ENCODE peak calls at places on chromosomes 4 and X, in five cellular contexts. One of them, this sample, is unnamed.

GRCh38 chrX:135490979-135491514 is 29.4 kb upstream of the INTS6L start:
- DNase-seq in K562: no peak
- DNase-seq in astrocyte of the spinal cord: no peak
- DNase-seq in activated CD4-positive, alpha-beta T cell treated with anti-CD3 and anti-CD28 coated beads for 4 hours: no peak
- DNase-seq in stimulated activated CD8-positive, alpha-beta memory T cell treated with anti-CD3 and anti-CD28 coated beads, Interleukin-2, amount 100 ng/mL, for 1 hour: no peak
- DNase-seq in this sample: no peak

GRCh38 chrX:125205084-125205917 is 114.4 kb upstream of the TEX13C start:
- DNase-seq in stimulated activated CD8-positive, alpha-beta memory T cell treated with anti-CD3 and anti-CD28 coated beads, Interleukin-2, amount 100 ng/mL, for 1 hour: no peak
- DNase-seq in K562: no peak
- DNase-seq in astrocyte of the spinal cord: peak
- DNase-seq in activated CD4-positive, alpha-beta T cell treated with anti-CD3 and anti-CD28 coated beads for 4 hours: no peak
- DNase-seq in this sample: peak

GRCh38 chr4:82394896-82395295 is 21.1 kb upstream of the HNRNPD start:
- DNase-seq in stimulated activated CD8-positive, alpha-beta memory T cell treated with anti-CD3 and anti-CD28 coated beads, Interleukin-2, amount 100 ng/mL, for 1 hour: no peak
- DNase-seq in activated CD4-positive, alpha-beta T cell treated with anti-CD3 and anti-CD28 coated beads for 4 hours: no peak
- DNase-seq in K562: no peak
- DNase-seq in astrocyte of the spinal cord: no peak
- DNase-seq in this sample: no peak

GRCh38 chrX:142054094-142054493 is 150.4 kb downstream of the MAGEC1 start:
- DNase-seq in K562: no peak
- DNase-seq in astrocyte of the spinal cord: no peak
- DNase-seq in activated CD4-positive, alpha-beta T cell treated with anti-CD3 and anti-CD28 coated beads for 4 hours: no peak
- DNase-seq in stimulated activated CD8-positive, alpha-beta memory T cell treated with anti-CD3 and anti-CD28 coated beads, Interleukin-2, amount 100 ng/mL, for 1 hour: no peak
- DNase-seq in this sample: no peak

GRCh38 chrX:45781901-45782553 is 581.4 kb upstream of the DIPK2B start:
- DNase-seq in K562: no peak
- DNase-seq in activated CD4-positive, alpha-beta T cell treated with anti-CD3 and anti-CD28 coated beads for 4 hours: no peak
- DNase-seq in stimulated activated CD8-positive, alpha-beta memory T cell treated with anti-CD3 and anti-CD28 coated beads, Interleukin-2, amount 100 ng/mL, for 1 hour: no peak
- DNase-seq in astrocyte of the spinal cord: peak
- DNase-seq in this sample: no peak

GRCh38 chrX:13372203-13372980 is 52.5 kb upstream of the ATXN3L start:
- DNase-seq in activated CD4-positive, alpha-beta T cell treated with anti-CD3 and anti-CD28 coated beads for 4 hours: no peak
- DNase-seq in stimulated activated CD8-positive, alpha-beta memory T cell treated with anti-CD3 and anti-CD28 coated beads, Interleukin-2, amount 100 ng/mL, for 1 hour: no peak
- DNase-seq in K562: no peak
- DNase-seq in astrocyte of the spinal cord: no peak
- DNase-seq in this sample: no peak

GRCh38 chr4:157048248-157048647 is 27.7 kb upstream of the GLRB start:
- DNase-seq in K562: no peak
- DNase-seq in activated CD4-positive, alpha-beta T cell treated with anti-CD3 and anti-CD28 coated beads for 4 hours: no peak
- DNase-seq in astrocyte of the spinal cord: peak
- DNase-seq in stimulated activated CD8-positive, alpha-beta memory T cell treated with anti-CD3 and anti-CD28 coated beads, Interleukin-2, amount 100 ng/mL, for 1 hour: no peak
- DNase-seq in this sample: no peak

GRCh38 chrX:31199051-31199769 is 127.4 kb upstream of the FTHL17 start:
- DNase-seq in K562: no peak
- DNase-seq in activated CD4-positive, alpha-beta T cell treated with anti-CD3 and anti-CD28 coated beads for 4 hours: no peak
- DNase-seq in stimulated activated CD8-positive, alpha-beta memory T cell treated with anti-CD3 and anti-CD28 coated beads, Interleukin-2, amount 100 ng/mL, for 1 hour: no peak
- DNase-seq in astrocyte of the spinal cord: no peak
- DNase-seq in this sample: no peak

GRCh38 chrX:116009348-116009747 is 161.2 kb upstream of the AGTR2 start:
- DNase-seq in stimulated activated CD8-positive, alpha-beta memory T cell treated with anti-CD3 and anti-CD28 coated beads, Interleukin-2, amount 100 ng/mL, for 1 hour: no peak
- DNase-seq in activated CD4-positive, alpha-beta T cell treated with anti-CD3 and anti-CD28 coated beads for 4 hours: no peak
- DNase-seq in K562: no peak
- DNase-seq in astrocyte of the spinal cord: no peak
- DNase-seq in this sample: no peak

GRCh38 chrX:1596676-1597344 is 5.4 kb downstream of the AKAP17A start:
- DNase-seq in activated CD4-positive, alpha-beta T cell treated with anti-CD3 and anti-CD28 coated beads for 4 hours: no peak
- DNase-seq in K562: no peak
- DNase-seq in stimulated activated CD8-positive, alpha-beta memory T cell treated with anti-CD3 and anti-CD28 coated beads, Interleukin-2, amount 100 ng/mL, for 1 hour: no peak
- DNase-seq in astrocyte of the spinal cord: no peak
- DNase-seq in this sample: no peak

GRCh38 chr4:145097331-145097820 is 620 bp downstream of the ANAPC10 start:
- DNase-seq in activated CD4-positive, alpha-beta T cell treated with anti-CD3 and anti-CD28 coated beads for 4 hours: no peak
- DNase-seq in stimulated activated CD8-positive, alpha-beta memory T cell treated with anti-CD3 and anti-CD28 coated beads, Interleukin-2, amount 100 ng/mL, for 1 hour: no peak
- DNase-seq in astrocyte of the spinal cord: no peak
- DNase-seq in K562: no peak
- DNase-seq in this sample: no peak

GRCh38 chrX:23035493-23035892 is 35.7 kb downstream of the DDX53 start:
- DNase-seq in activated CD4-positive, alpha-beta T cell treated with anti-CD3 and anti-CD28 coated beads for 4 hours: no peak
- DNase-seq in stimulated activated CD8-positive, alpha-beta memory T cell treated with anti-CD3 and anti-CD28 coated beads, Interleukin-2, amount 100 ng/mL, for 1 hour: no peak
- DNase-seq in K562: no peak
- DNase-seq in astrocyte of the spinal cord: no peak
- DNase-seq in this sample: no peak

GRCh38 chr4:149264093-149264733 is 551.4 kb downstream of the IQCM start:
- DNase-seq in K562: peak
- DNase-seq in activated CD4-positive, alpha-beta T cell treated with anti-CD3 and anti-CD28 coated beads for 4 hours: no peak
- DNase-seq in astrocyte of the spinal cord: peak
- DNase-seq in stimulated activated CD8-positive, alpha-beta memory T cell treated with anti-CD3 and anti-CD28 coated beads, Interleukin-2, amount 100 ng/mL, for 1 hour: no peak
- DNase-seq in this sample: no peak

GRCh38 chrX:57771689-57772088 is 91.6 kb upstream of the NLRP2B start:
- DNase-seq in K562: no peak
- DNase-seq in astrocyte of the spinal cord: no peak
- DNase-seq in activated CD4-positive, alpha-beta T cell treated with anti-CD3 and anti-CD28 coated beads for 4 hours: no peak
- DNase-seq in stimulated activated CD8-positive, alpha-beta memory T cell treated with anti-CD3 and anti-CD28 coated beads, Interleukin-2, amount 100 ng/mL, for 1 hour: no peak
- DNase-seq in this sample: no peak

GRCh38 chrX:136159615-136160025 is 12.3 kb downstream of the FHL1 start:
- DNase-seq in stimulated activated CD8-positive, alpha-beta memory T cell treated with anti-CD3 and anti-CD28 coated beads, Interleukin-2, amount 100 ng/mL, for 1 hour: no peak
- DNase-seq in astrocyte of the spinal cord: no peak
- DNase-seq in K562: no peak
- DNase-seq in activated CD4-positive, alpha-beta T cell treated with anti-CD3 and anti-CD28 coated beads for 4 hours: no peak
- DNase-seq in this sample: no peak

GRCh38 chr4:138248058-138248457 is 5.9 kb upstream of the SLC7A11 start:
- DNase-seq in astrocyte of the spinal cord: no peak
- DNase-seq in activated CD4-positive, alpha-beta T cell treated with anti-CD3 and anti-CD28 coated beads for 4 hours: no peak
- DNase-seq in K562: no peak
- DNase-seq in stimulated activated CD8-positive, alpha-beta memory T cell treated with anti-CD3 and anti-CD28 coated beads, Interleukin-2, amount 100 ng/mL, for 1 hour: no peak
- DNase-seq in this sample: no peak

GRCh38 chr4:154189346-154189745 is 302.3 kb downstream of the DCHS2 start:
- DNase-seq in K562: no peak
- DNase-seq in stimulated activated CD8-positive, alpha-beta memory T cell treated with anti-CD3 and anti-CD28 coated beads, Interleukin-2, amount 100 ng/mL, for 1 hour: no peak
- DNase-seq in activated CD4-positive, alpha-beta T cell treated with anti-CD3 and anti-CD28 coated beads for 4 hours: no peak
- DNase-seq in astrocyte of the spinal cord: no peak
- DNase-seq in this sample: no peak

GRCh38 chrX:85243761-85244410 is at the start of the genes SATL1 and ZNF711:
- DNase-seq in K562: peak
- DNase-seq in activated CD4-positive, alpha-beta T cell treated with anti-CD3 and anti-CD28 coated beads for 4 hours: no peak
- DNase-seq in astrocyte of the spinal cord: peak
- DNase-seq in stimulated activated CD8-positive, alpha-beta memory T cell treated with anti-CD3 and anti-CD28 coated beads, Interleukin-2, amount 100 ng/mL, for 1 hour: no peak
- DNase-seq in this sample: peak

GRCh38 chr4:54100607-54101189 is 735 bp downstream of the GSX2 start:
- DNase-seq in activated CD4-positive, alpha-beta T cell treated with anti-CD3 and anti-CD28 coated beads for 4 hours: no peak
- DNase-seq in astrocyte of the spinal cord: no peak
- DNase-seq in stimulated activated CD8-positive, alpha-beta memory T cell treated with anti-CD3 and anti-CD28 coated beads, Interleukin-2, amount 100 ng/mL, for 1 hour: no peak
- DNase-seq in K562: no peak
- DNase-seq in this sample: peak

GRCh38 chr4:102139132-102139573 is 206.1 kb downstream of the SLC39A8 start:
- DNase-seq in activated CD4-positive, alpha-beta T cell treated with anti-CD3 and anti-CD28 coated beads for 4 hours: no peak
- DNase-seq in K562: no peak
- DNase-seq in astrocyte of the spinal cord: peak
- DNase-seq in stimulated activated CD8-positive, alpha-beta memory T cell treated with anti-CD3 and anti-CD28 coated beads, Interleukin-2, amount 100 ng/mL, for 1 hour: no peak
- DNase-seq in this sample: no peak

GRCh38 chr4:87557348-87557747 is 28.2 kb upstream of the SPARCL1 start:
- DNase-seq in astrocyte of the spinal cord: no peak
- DNase-seq in K562: no peak
- DNase-seq in activated CD4-positive, alpha-beta T cell treated with anti-CD3 and anti-CD28 coated beads for 4 hours: no peak
- DNase-seq in stimulated activated CD8-positive, alpha-beta memory T cell treated with anti-CD3 and anti-CD28 coated beads, Interleukin-2, amount 100 ng/mL, for 1 hour: no peak
- DNase-seq in this sample: no peak

GRCh38 chr4:87478732-87479250 is 50.4 kb downstream of the SPARCL1 start:
- DNase-seq in K562: no peak
- DNase-seq in astrocyte of the spinal cord: no peak
- DNase-seq in stimulated activated CD8-positive, alpha-beta memory T cell treated with anti-CD3 and anti-CD28 coated beads, Interleukin-2, amount 100 ng/mL, for 1 hour: no peak
- DNase-seq in activated CD4-positive, alpha-beta T cell treated with anti-CD3 and anti-CD28 coated beads for 4 hours: no peak
- DNase-seq in this sample: no peak

GRCh38 chr4:100870940-100871772 is 353.3 kb upstream of the EMCN start:
- DNase-seq in K562: no peak
- DNase-seq in stimulated activated CD8-positive, alpha-beta memory T cell treated with anti-CD3 and anti-CD28 coated beads, Interleukin-2, amount 100 ng/mL, for 1 hour: no peak
- DNase-seq in activated CD4-positive, alpha-beta T cell treated with anti-CD3 and anti-CD28 coated beads for 4 hours: no peak
- DNase-seq in astrocyte of the spinal cord: no peak
- DNase-seq in this sample: no peak

GRCh38 chrX:119916310-119916709 is 20.6 kb downstream of the AKAP14 start:
- DNase-seq in K562: no peak
- DNase-seq in stimulated activated CD8-positive, alpha-beta memory T cell treated with anti-CD3 and anti-CD28 coated beads, Interleukin-2, amount 100 ng/mL, for 1 hour: no peak
- DNase-seq in astrocyte of the spinal cord: no peak
- DNase-seq in activated CD4-positive, alpha-beta T cell treated with anti-CD3 and anti-CD28 coated beads for 4 hours: no peak
- DNase-seq in this sample: no peak

GRCh38 chrX:48713847-48714246 is 17.3 kb downstream of the SUV39H1 start:
- DNase-seq in activated CD4-positive, alpha-beta T cell treated with anti-CD3 and anti-CD28 coated beads for 4 hours: no peak
- DNase-seq in stimulated activated CD8-positive, alpha-beta memory T cell treated with anti-CD3 and anti-CD28 coated beads, Interleukin-2, amount 100 ng/mL, for 1 hour: no peak
- DNase-seq in astrocyte of the spinal cord: no peak
- DNase-seq in K562: no peak
- DNase-seq in this sample: no peak

GRCh38 chrX:10618911-10619310 is 1.5 kb downstream of the MID1 start:
- DNase-seq in activated CD4-positive, alpha-beta T cell treated with anti-CD3 and anti-CD28 coated beads for 4 hours: no peak
- DNase-seq in astrocyte of the spinal cord: peak
- DNase-seq in stimulated activated CD8-positive, alpha-beta memory T cell treated with anti-CD3 and anti-CD28 coated beads, Interleukin-2, amount 100 ng/mL, for 1 hour: no peak
- DNase-seq in K562: no peak
- DNase-seq in this sample: no peak

GRCh38 chrX:72572248-72573157 is at the start of gene HDAC8:
- DNase-seq in activated CD4-positive, alpha-beta T cell treated with anti-CD3 and anti-CD28 coated beads for 4 hours: peak
- DNase-seq in K562: peak
- DNase-seq in astrocyte of the spinal cord: peak
- DNase-seq in stimulated activated CD8-positive, alpha-beta memory T cell treated with anti-CD3 and anti-CD28 coated beads, Interleukin-2, amount 100 ng/mL, for 1 hour: no peak
- DNase-seq in this sample: peak

GRCh38 chrX:41047878-41048534 is 37.2 kb upstream of the USP9X start:
- DNase-seq in K562: peak
- DNase-seq in stimulated activated CD8-positive, alpha-beta memory T cell treated with anti-CD3 and anti-CD28 coated beads, Interleukin-2, amount 100 ng/mL, for 1 hour: no peak
- DNase-seq in activated CD4-positive, alpha-beta T cell treated with anti-CD3 and anti-CD28 coated beads for 4 hours: no peak
- DNase-seq in astrocyte of the spinal cord: no peak
- DNase-seq in this sample: no peak

GRCh38 chr4:54998991-54999390 is 126.4 kb downstream of the KDR start:
- DNase-seq in activated CD4-positive, alpha-beta T cell treated with anti-CD3 and anti-CD28 coated beads for 4 hours: no peak
- DNase-seq in astrocyte of the spinal cord: peak
- DNase-seq in stimulated activated CD8-positive, alpha-beta memory T cell treated with anti-CD3 and anti-CD28 coated beads, Interleukin-2, amount 100 ng/mL, for 1 hour: no peak
- DNase-seq in K562: no peak
- DNase-seq in this sample: no peak

GRCh38 chrX:47091149-47091775 is 13.0 kb downstream of the RGN start:
- DNase-seq in activated CD4-positive, alpha-beta T cell treated with anti-CD3 and anti-CD28 coated beads for 4 hours: no peak
- DNase-seq in K562: no peak
- DNase-seq in stimulated activated CD8-positive, alpha-beta memory T cell treated with anti-CD3 and anti-CD28 coated beads, Interleukin-2, amount 100 ng/mL, for 1 hour: no peak
- DNase-seq in astrocyte of the spinal cord: peak
- DNase-seq in this sample: no peak

GRCh38 chr4:151689211-151689991 is 71.4 kb downstream of the GATB start:
- DNase-seq in activated CD4-positive, alpha-beta T cell treated with anti-CD3 and anti-CD28 coated beads for 4 hours: no peak
- DNase-seq in K562: no peak
- DNase-seq in astrocyte of the spinal cord: no peak
- DNase-seq in stimulated activated CD8-positive, alpha-beta memory T cell treated with anti-CD3 and anti-CD28 coated beads, Interleukin-2, amount 100 ng/mL, for 1 hour: no peak
- DNase-seq in this sample: no peak

This sample was measured in activated naive CD4-positive, alpha-beta T cell treated with Interleukin-2 at 50 U/mL for 16 hours.